ENCODE peak calls at places on chromosome 20, in seven cellular contexts. One of them, this sample, is unnamed.

GRCh38 chr20:4607287-4607713 is 114.4 kb upstream of the PRND start:
- DNase-seq in cardiac fibroblast: peak
- DNase-seq in upper lobe of right lung: no peak
- DNase-seq in MM.1S: peak
- DNase-seq in fibroblast of lung: peak
- DNase-seq in pancreas: peak
- DNase-seq in endothelial cell: peak
- DNase-seq in this sample: peak

GRCh38 chr20:21089421-21089820 is 16.7 kb downstream of the LINC00237 start:
- DNase-seq in cardiac fibroblast: no peak
- DNase-seq in upper lobe of right lung: no peak
- DNase-seq in MM.1S: no peak
- DNase-seq in fibroblast of lung: no peak
- DNase-seq in pancreas: no peak
- DNase-seq in endothelial cell: no peak
- DNase-seq in this sample: no peak

GRCh38 chr20:9079038-9079731 is 10.3 kb downstream of the PLCB4 start:
- DNase-seq in cardiac fibroblast: no peak
- DNase-seq in upper lobe of right lung: no peak
- DNase-seq in MM.1S: no peak
- DNase-seq in fibroblast of lung: no peak
- DNase-seq in pancreas: no peak
- DNase-seq in endothelial cell: no peak
- DNase-seq in this sample: no peak

GRCh38 chr20:51506527-51507356 is 35.8 kb downstream of the NFATC2 start:
- DNase-seq in cardiac fibroblast: no peak
- DNase-seq in upper lobe of right lung: peak
- DNase-seq in MM.1S: no peak
- DNase-seq in fibroblast of lung: no peak
- DNase-seq in pancreas: no peak
- DNase-seq in endothelial cell: no peak
- DNase-seq in this sample: no peak

GRCh38 chr20:39676857-39677351 is 714.8 kb downstream of the DHX35 start:
- DNase-seq in cardiac fibroblast: peak
- DNase-seq in upper lobe of right lung: no peak
- DNase-seq in MM.1S: peak
- DNase-seq in fibroblast of lung: no peak
- DNase-seq in pancreas: peak
- DNase-seq in endothelial cell: no peak
- DNase-seq in this sample: no peak

GRCh38 chr20:20003088-20003954 is 13.8 kb upstream of the NAA20 start:
- DNase-seq in cardiac fibroblast: peak
- DNase-seq in upper lobe of right lung: no peak
- DNase-seq in MM.1S: peak
- DNase-seq in fibroblast of lung: peak
- DNase-seq in pancreas: peak
- DNase-seq in endothelial cell: no peak
- DNase-seq in this sample: no peak

GRCh38 chr20:31823360-31824124 is 4.4 kb downstream of the MYLK2 start:
- DNase-seq in cardiac fibroblast: no peak
- DNase-seq in upper lobe of right lung: peak
- DNase-seq in MM.1S: peak
- DNase-seq in fibroblast of lung: no peak
- DNase-seq in pancreas: no peak
- DNase-seq in endothelial cell: no peak
- DNase-seq in this sample: no peak

GRCh38 chr20:2093200-2093781 is 8.3 kb upstream of the STK35 start:
- DNase-seq in cardiac fibroblast: peak
- DNase-seq in upper lobe of right lung: no peak
- DNase-seq in MM.1S: peak
- DNase-seq in fibroblast of lung: peak
- DNase-seq in pancreas: no peak
- DNase-seq in endothelial cell: peak
- DNase-seq in this sample: no peak

GRCh38 chr20:31695849-31696804 is 26.5 kb downstream of the BCL2L1 start:
- DNase-seq in cardiac fibroblast: peak
- DNase-seq in upper lobe of right lung: no peak
- DNase-seq in MM.1S: no peak
- DNase-seq in fibroblast of lung: peak
- DNase-seq in pancreas: no peak
- DNase-seq in endothelial cell: no peak
- DNase-seq in this sample: peak

GRCh38 chr20:61755971-61756421 is 309.7 kb downstream of the TAF4 start:
- DNase-seq in cardiac fibroblast: no peak
- DNase-seq in upper lobe of right lung: no peak
- DNase-seq in MM.1S: no peak
- DNase-seq in fibroblast of lung: no peak
- DNase-seq in pancreas: no peak
- DNase-seq in endothelial cell: no peak
- DNase-seq in this sample: no peak

GRCh38 chr20:62137092-62137384 is 6.2 kb downstream of the PSMA7 start:
- DNase-seq in cardiac fibroblast: no peak
- DNase-seq in upper lobe of right lung: no peak
- DNase-seq in MM.1S: no peak
- DNase-seq in fibroblast of lung: no peak
- DNase-seq in pancreas: no peak
- DNase-seq in endothelial cell: no peak
- DNase-seq in this sample: no peak

GRCh38 chr20:57795347-57795697 is 85.5 kb upstream of the PMEPA1 start:
- DNase-seq in cardiac fibroblast: peak
- DNase-seq in upper lobe of right lung: no peak
- DNase-seq in MM.1S: no peak
- DNase-seq in fibroblast of lung: peak
- DNase-seq in pancreas: no peak
- DNase-seq in endothelial cell: no peak
- DNase-seq in this sample: peak

GRCh38 chr20:57582432-57583288 is 21.8 kb downstream of the PCK1 start:
- DNase-seq in cardiac fibroblast: peak
- DNase-seq in upper lobe of right lung: no peak
- DNase-seq in MM.1S: no peak
- DNase-seq in fibroblast of lung: peak
- DNase-seq in pancreas: no peak
- DNase-seq in endothelial cell: peak
- DNase-seq in this sample: no peak

GRCh38 chr20:24950128-24950835 is 1.2 kb downstream of the CST7 start:
- DNase-seq in cardiac fibroblast: no peak
- DNase-seq in upper lobe of right lung: peak
- DNase-seq in MM.1S: no peak
- DNase-seq in fibroblast of lung: no peak
- DNase-seq in pancreas: no peak
- DNase-seq in endothelial cell: no peak
- DNase-seq in this sample: no peak

GRCh38 chr20:57936636-57937310 is 227.0 kb upstream of the PMEPA1 start:
- DNase-seq in cardiac fibroblast: no peak
- DNase-seq in upper lobe of right lung: no peak
- DNase-seq in MM.1S: no peak
- DNase-seq in fibroblast of lung: no peak
- DNase-seq in pancreas: no peak
- DNase-seq in endothelial cell: no peak
- DNase-seq in this sample: no peak

GRCh38 chr20:37406010-37406998 is 60.4 kb downstream of the SRC start:
- DNase-seq in cardiac fibroblast: peak
- DNase-seq in upper lobe of right lung: peak
- DNase-seq in MM.1S: peak
- DNase-seq in fibroblast of lung: no peak
- DNase-seq in pancreas: no peak
- DNase-seq in endothelial cell: peak
- DNase-seq in this sample: no peak

GRCh38 chr20:431012-431904 is 23.2 kb downstream of the RBCK1 start:
- DNase-seq in cardiac fibroblast: peak
- DNase-seq in upper lobe of right lung: no peak
- DNase-seq in MM.1S: peak
- DNase-seq in fibroblast of lung: peak
- DNase-seq in pancreas: peak
- DNase-seq in endothelial cell: peak
- DNase-seq in this sample: peak

GRCh38 chr20:10328897-10329255 is 105.1 kb downstream of the MKKS start:
- DNase-seq in cardiac fibroblast: no peak
- DNase-seq in upper lobe of right lung: no peak
- DNase-seq in MM.1S: no peak
- DNase-seq in fibroblast of lung: no peak
- DNase-seq in pancreas: no peak
- DNase-seq in endothelial cell: no peak
- DNase-seq in this sample: no peak

GRCh38 chr20:25055711-25056492 is 2.0 kb downstream of the ACSS1 start:
- DNase-seq in cardiac fibroblast: no peak
- DNase-seq in upper lobe of right lung: no peak
- DNase-seq in MM.1S: no peak
- DNase-seq in fibroblast of lung: no peak
- DNase-seq in pancreas: peak
- DNase-seq in endothelial cell: no peak
- DNase-seq in this sample: no peak

GRCh38 chr20:21583486-21584168 is 69.8 kb upstream of the NKX2-2 start:
- DNase-seq in cardiac fibroblast: no peak
- DNase-seq in upper lobe of right lung: no peak
- DNase-seq in MM.1S: no peak
- DNase-seq in fibroblast of lung: no peak
- DNase-seq in pancreas: no peak
- DNase-seq in endothelial cell: no peak
- DNase-seq in this sample: no peak

GRCh38 chr20:40797425-40797824 is 108.4 kb upstream of the MAFB start:
- DNase-seq in cardiac fibroblast: peak
- DNase-seq in upper lobe of right lung: no peak
- DNase-seq in MM.1S: peak
- DNase-seq in fibroblast of lung: peak
- DNase-seq in pancreas: no peak
- DNase-seq in endothelial cell: peak
- DNase-seq in this sample: peak
- TF ChIP-seq CTCF in cardiac fibroblast: peak
- TF ChIP-seq CTCF in upper lobe of right lung: no peak
- TF ChIP-seq CTCF in MM.1S: peak
- TF ChIP-seq CTCF in fibroblast of lung: peak
- TF ChIP-seq CTCF in pancreas: no peak
- TF ChIP-seq CTCF in endothelial cell: peak
- TF ChIP-seq CTCF in this sample: peak

DNA sequence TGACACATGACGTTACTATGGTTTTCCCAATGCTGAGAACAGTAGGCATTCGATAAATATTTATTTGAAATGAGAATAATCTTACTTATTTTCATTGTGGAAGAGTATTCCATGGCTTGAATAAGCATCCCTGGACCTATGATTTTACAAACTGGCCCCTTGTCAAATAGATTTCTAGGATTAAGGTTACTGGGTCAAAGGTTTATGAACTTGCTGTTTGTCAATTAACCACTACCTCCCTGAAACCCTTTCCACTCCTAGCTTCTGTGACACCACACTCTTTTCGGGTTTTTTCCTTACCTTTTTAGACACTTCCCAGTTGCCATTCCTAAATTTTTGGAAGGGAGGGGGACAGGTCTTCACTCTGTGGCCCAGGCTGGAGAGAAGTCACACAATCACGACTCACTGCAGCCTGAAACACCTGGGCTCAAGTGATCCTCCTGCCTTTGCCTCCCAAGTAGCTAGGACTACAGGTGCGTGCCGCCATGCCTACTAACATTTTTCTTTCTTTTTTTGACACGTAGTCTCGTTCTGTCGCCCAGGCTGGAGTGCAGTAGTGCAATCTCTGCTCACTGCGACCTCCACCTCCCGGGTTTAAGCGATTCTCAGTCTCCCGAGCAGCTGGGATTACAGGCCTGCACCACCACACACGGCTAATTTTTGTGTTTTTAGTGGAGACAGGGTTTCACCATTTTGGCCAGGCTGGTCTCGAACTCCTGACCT is 5.1 kb upstream of the SRSF6 start:
- DNase-seq in cardiac fibroblast: no peak
- DNase-seq in upper lobe of right lung: no peak
- DNase-seq in MM.1S: no peak
- DNase-seq in fibroblast of lung: no peak
- DNase-seq in pancreas: no peak
- DNase-seq in endothelial cell: no peak
- DNase-seq in this sample: no peak
- TF ChIP-seq CTCF in cardiac fibroblast: no peak
- TF ChIP-seq CTCF in upper lobe of right lung: no peak
- TF ChIP-seq CTCF in MM.1S: no peak
- TF ChIP-seq CTCF in fibroblast of lung: no peak
- TF ChIP-seq CTCF in pancreas: no peak
- TF ChIP-seq CTCF in endothelial cell: no peak
- TF ChIP-seq CTCF in this sample: no peak

DNA sequence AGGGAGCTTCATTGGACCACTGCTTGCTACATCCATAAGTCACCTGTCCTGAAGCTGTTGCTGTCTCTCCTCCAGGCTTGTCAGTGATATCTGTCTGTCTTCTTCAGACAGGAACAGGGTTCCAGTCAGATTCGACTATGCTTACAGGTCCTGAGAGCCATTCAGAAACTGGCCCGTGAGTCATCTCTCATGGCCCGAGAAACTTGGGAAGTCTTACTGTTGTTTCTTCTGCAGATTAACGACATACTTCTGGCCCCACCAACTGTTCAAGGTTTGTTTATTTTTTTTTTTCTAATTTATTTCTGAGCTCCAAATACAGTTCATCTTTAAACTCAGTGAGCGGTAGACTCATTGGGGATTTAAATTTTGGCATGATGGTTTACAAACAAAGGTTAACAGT is 24.6 kb downstream of the RALGAPB start:
- DNase-seq in cardiac fibroblast: no peak
- DNase-seq in upper lobe of right lung: no peak
- DNase-seq in MM.1S: no peak
- DNase-seq in fibroblast of lung: peak
- DNase-seq in pancreas: no peak
- DNase-seq in endothelial cell: no peak
- DNase-seq in this sample: no peak
- TF ChIP-seq CTCF in cardiac fibroblast: no peak
- TF ChIP-seq CTCF in upper lobe of right lung: no peak
- TF ChIP-seq CTCF in MM.1S: no peak
- TF ChIP-seq CTCF in fibroblast of lung: no peak
- TF ChIP-seq CTCF in pancreas: no peak
- TF ChIP-seq CTCF in endothelial cell: no peak
- TF ChIP-seq CTCF in this sample: no peak

DNA sequence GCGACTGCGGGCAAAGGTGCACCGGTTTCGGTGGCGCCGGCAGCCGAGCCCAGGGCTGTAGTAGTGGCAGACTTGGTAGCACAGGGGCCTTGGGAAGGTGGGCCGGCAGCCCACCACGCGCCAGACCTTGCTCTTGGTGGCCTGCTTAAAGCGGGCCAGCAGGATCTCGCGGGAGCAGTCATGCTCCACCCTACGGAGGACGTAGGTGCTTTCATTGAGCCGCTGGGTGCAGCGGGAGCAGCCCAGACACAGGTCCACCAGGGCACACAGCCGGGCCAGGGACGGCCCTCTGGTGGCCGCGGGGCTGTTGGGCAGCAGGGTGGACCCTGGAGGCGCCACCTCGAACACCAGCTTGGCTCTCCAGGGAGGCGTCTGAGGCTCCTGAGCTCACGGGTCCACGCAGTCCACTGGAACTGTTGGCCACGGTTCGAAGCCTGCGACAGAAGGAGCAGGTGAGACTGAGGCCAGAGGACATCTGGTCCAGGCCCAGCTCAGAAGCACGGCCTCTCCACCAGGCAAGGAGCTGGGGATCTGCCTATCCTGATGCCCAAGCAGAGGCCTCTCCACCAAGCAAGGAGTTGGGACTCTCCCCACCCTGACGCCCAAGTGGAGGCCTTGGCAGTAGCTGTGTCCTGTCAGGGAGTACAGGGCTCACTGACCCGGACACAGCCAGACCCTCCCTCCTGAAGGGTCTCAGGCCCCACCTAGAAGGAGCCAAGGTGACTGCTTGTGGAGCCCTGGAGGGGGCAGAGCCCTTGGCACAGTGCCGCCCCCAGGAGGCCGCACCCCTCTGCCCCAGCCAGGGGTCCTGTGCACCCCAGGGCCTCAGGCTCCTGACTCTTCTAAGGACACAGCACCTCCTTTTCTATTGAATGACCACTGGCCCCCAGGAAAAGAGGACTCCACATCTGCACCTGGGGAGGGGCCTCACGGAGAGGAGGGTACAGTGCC is 976 bp downstream of the HELZ2 start:
- DNase-seq in cardiac fibroblast: no peak
- DNase-seq in upper lobe of right lung: no peak
- DNase-seq in MM.1S: no peak
- DNase-seq in fibroblast of lung: no peak
- DNase-seq in pancreas: no peak
- DNase-seq in endothelial cell: peak
- DNase-seq in this sample: no peak
- TF ChIP-seq CTCF in cardiac fibroblast: peak
- TF ChIP-seq CTCF in upper lobe of right lung: no peak
- TF ChIP-seq CTCF in MM.1S: no peak
- TF ChIP-seq CTCF in fibroblast of lung: no peak
- TF ChIP-seq CTCF in pancreas: no peak
- TF ChIP-seq CTCF in endothelial cell: no peak
- TF ChIP-seq CTCF in this sample: peak

This sample was measured in HFFc6.